ENCODE peak calls at places on chromosomes 1 and 21, in eight cellular contexts. M, D, I, N, J, R, Q and B are unnamed samples.

GRCh38 chr1:161182214-161182613 is 4.9 kb upstream of the B4GALT3 start:
- DNase-seq in M (no peak), D (no peak), I (no peak), N (no peak), J (no peak), R (peak), Q (no peak), B (no peak)

GRCh38 chr21:22900511-22900910 is 1902.3 kb downstream of the NCAM2 start:
- DNase-seq in M (no peak), D (no peak), I (no peak), N (no peak), J (no peak), R (no peak), Q (no peak), B (peak)

GRCh38 chr1:172135923-172136610 is 284.4 kb upstream of the C1orf105 start:
- DNase-seq in M (no peak), D (peak), I (no peak), N (peak), J (no peak), R (no peak), Q (no peak), B (no peak)

GRCh38 chr1:111193712-111194480 is 6.5 kb downstream of the DENND2D start:
- DNase-seq in M (no peak), D (no peak), I (no peak), N (no peak), J (no peak), R (no peak), Q (no peak), B (no peak)

GRCh38 chr1:228798047-228798446 is 62.8 kb downstream of the RHOU start:
- DNase-seq in M (no peak), D (no peak), I (no peak), N (no peak), J (no peak), R (no peak), Q (no peak), B (no peak)

GRCh38 chr1:56967900-56968832 is 2.4 kb upstream of the C8B start:
- DNase-seq in M (peak), D (no peak), I (no peak), N (no peak), J (no peak), R (no peak), Q (no peak), B (peak)

GRCh38 chr1:38003261-38004250 is 1.8 kb downstream of the FHL3 start:
- DNase-seq in M (no peak), D (no peak), I (peak), N (no peak), J (no peak), R (peak), Q (no peak), B (no peak)

GRCh38 chr1:36365310-36365895 is 20.3 kb downstream of the STK40 start:
- DNase-seq in M (no peak), D (no peak), I (peak), N (no peak), J (peak), R (peak), Q (peak), B (peak)

GRCh38 chr1:74549947-74550346 is 37.5 kb upstream of the LRRC53 start:
- DNase-seq in M (no peak), D (no peak), I (no peak), N (no peak), J (no peak), R (no peak), Q (no peak), B (no peak)

GRCh38 chr1:42960693-42961559 is 2.3 kb upstream of the SLC2A1 start:
- DNase-seq in M (no peak), D (no peak), I (no peak), N (no peak), J (no peak), R (no peak), Q (no peak), B (no peak)

GRCh38 chr1:8660455-8660854 is 157.0 kb downstream of the RERE start:
- DNase-seq in M (no peak), D (peak), I (peak), N (no peak), J (peak), R (peak), Q (no peak), B (peak)

GRCh38 chr1:66374561-66375111 is 159.3 kb upstream of the SGIP1 start:
- DNase-seq in M (no peak), D (peak), I (no peak), N (no peak), J (no peak), R (no peak), Q (peak), B (no peak)

GRCh38 chr1:234724517-234725176 is 114.7 kb upstream of the IRF2BP2 start:
- DNase-seq in M (peak), D (no peak), I (peak), N (no peak), J (peak), R (peak), Q (peak), B (no peak)

GRCh38 chr1:143698016-143698415 is 273.8 kb downstream of the FAM72C start:
- DNase-seq in M (peak), D (no peak), I (peak), N (no peak), J (no peak), R (no peak), Q (peak), B (peak)

GRCh38 chr1:4132525-4133308 is 232.6 kb upstream of the C1orf174 start:
- DNase-seq in M (no peak), D (no peak), I (no peak), N (no peak), J (no peak), R (no peak), Q (no peak), B (no peak)

GRCh38 chr1:6653651-6654290 is 29.1 kb downstream of the THAP3 start:
- DNase-seq in M (no peak), D (no peak), I (no peak), N (no peak), J (no peak), R (no peak), Q (no peak), B (peak)

GRCh38 chr1:96772349-96772748 is 50.8 kb downstream of the PTBP2 start:
- DNase-seq in M (no peak), D (no peak), I (no peak), N (no peak), J (no peak), R (no peak), Q (no peak), B (no peak)

GRCh38 chr21:25528511-25528910 is 78.8 kb downstream of the MRPL39 start:
- DNase-seq in M (no peak), D (no peak), I (no peak), N (no peak), J (no peak), R (no peak), Q (no peak), B (peak)

GRCh38 chr1:225654688-225655508 is 2.0 kb upstream of the ENAH start:
- DNase-seq in M (no peak), D (no peak), I (no peak), N (no peak), J (no peak), R (no peak), Q (no peak), B (peak)

GRCh38 chr1:35539073-35539823 is 18.0 kb downstream of the KIAA0319L start:
- DNase-seq in M (no peak), D (no peak), I (no peak), N (no peak), J (no peak), R (no peak), Q (peak), B (no peak)

GRCh38 chr1:17573518-17574041 is 34.1 kb downstream of the ARHGEF10L start:
- DNase-seq in M (no peak), D (no peak), I (no peak), N (no peak), J (no peak), R (no peak), Q (no peak), B (no peak)

GRCh38 chr1:29810121-29811120 is 574.1 kb downstream of the PTPRU start:
- DNase-seq in M (no peak), D (no peak), I (no peak), N (no peak), J (no peak), R (no peak), Q (no peak), B (no peak)

GRCh38 chr1:68496680-68497357 is at the start of gene DEPDC1:
- DNase-seq in M (peak), D (peak), I (peak), N (peak), J (peak), R (peak), Q (peak), B (peak)

GRCh38 chr1:68495968-68496679 is 758 bp downstream of the DEPDC1 start:
- DNase-seq in M (no peak), D (peak), I (no peak), N (peak), J (no peak), R (no peak), Q (no peak), B (peak)

GRCh38 chr1:68493193-68493592 is 3.7 kb downstream of the DEPDC1 start:
- DNase-seq in M (no peak), D (no peak), I (no peak), N (no peak), J (no peak), R (no peak), Q (no peak), B (no peak)

GRCh38 chr1:68497358-68497698 is 446 bp upstream of the DEPDC1 start:
- DNase-seq in M (no peak), D (no peak), I (no peak), N (no peak), J (no peak), R (no peak), Q (no peak), B (no peak)

GRCh38 chr1:68495532-68495931 is 1.4 kb downstream of the DEPDC1 start:
- DNase-seq in M (no peak), D (no peak), I (no peak), N (no peak), J (no peak), R (no peak), Q (no peak), B (peak)
- H3K4me3 ChIP-seq in M (no peak), D (peak), I (no peak), N (peak), J (no peak), R (no peak), Q (peak), B (peak)

DNA sequence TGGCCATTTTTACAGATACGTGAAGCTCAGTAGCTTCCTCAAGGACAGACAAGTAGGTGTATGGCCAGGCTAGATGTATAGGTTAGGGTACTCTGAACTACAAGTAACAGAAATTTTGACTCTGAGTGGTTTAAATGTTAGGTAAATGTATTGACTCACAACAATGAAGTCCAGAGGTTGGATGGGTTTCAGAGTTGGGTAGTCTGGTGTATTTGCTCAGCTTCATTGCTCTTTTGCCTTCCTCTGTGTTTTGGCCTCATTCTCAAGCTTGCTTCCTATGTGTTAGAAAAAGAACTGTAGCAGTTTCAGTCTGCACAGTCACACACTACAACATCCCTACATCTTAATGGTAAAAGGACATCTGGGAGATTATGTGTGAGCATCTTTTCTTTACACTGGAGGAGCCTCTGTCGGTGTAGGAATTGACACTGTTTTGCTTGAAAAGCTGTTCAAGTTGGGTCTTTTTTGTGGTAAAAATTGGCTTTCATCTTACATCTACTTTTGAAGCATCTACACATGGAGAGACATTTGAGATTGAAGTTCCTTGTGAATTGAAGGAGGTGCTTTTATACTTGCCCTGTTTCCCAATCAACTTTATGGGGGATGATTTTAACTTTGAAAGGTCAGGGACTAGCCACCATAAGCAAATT is 64.4 kb downstream of the MAST2 start:
- DNase-seq in M (no peak), D (no peak), I (no peak), N (no peak), J (no peak), R (no peak), Q (no peak), B (no peak)
- H3K27ac ChIP-seq in M (no peak), D (no peak), I (no peak), N (peak), J (peak), R (no peak), Q (no peak), B (no peak)

GRCh38 chr1:1630965-1631792 is 794 bp upstream of the MMP23B start:
- DNase-seq in M (peak), D (no peak), I (no peak), N (no peak), J (no peak), R (peak), Q (no peak), B (no peak)
- H3K4me3 ChIP-seq in M (no peak), D (no peak), I (no peak), N (no peak), J (no peak), R (peak), Q (no peak), B (no peak)

DNA sequence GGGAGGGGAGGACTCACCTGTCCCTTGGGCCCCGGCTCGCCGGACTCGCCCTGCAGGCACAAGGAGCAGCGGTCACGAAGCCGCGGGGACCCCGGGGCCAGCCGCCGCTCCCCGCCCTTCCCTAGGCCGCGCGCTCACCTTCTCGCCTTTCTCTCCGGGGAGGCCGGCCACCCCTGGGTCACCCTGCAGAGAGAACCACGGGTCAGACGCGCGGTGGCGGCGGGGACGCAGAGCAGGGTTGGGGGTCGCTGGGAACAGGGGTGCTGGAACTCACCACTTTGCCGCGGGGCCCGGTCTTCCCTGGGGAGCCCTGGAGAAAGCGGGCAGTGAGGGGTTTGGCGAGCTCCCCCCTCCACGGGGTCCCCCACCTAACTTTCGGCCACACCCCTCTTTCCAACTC is 13.3 kb downstream of the COL9A2 start:
- DNase-seq in M (no peak), D (no peak), I (no peak), N (no peak), J (no peak), R (no peak), Q (no peak), B (no peak)
- H3K27ac ChIP-seq in M (no peak), D (no peak), I (no peak), N (no peak), J (no peak), R (no peak), Q (no peak), B (no peak)